ENCODE peak calls at places on chromosomes 3 and 15, in seven cellular contexts. O is breast epithelium, G is GM12878, S is Panc1, F is transverse colon, R is sigmoid colon, P is stomach. N is an unnamed sample.
A peak's percentile ranks its signal among the peaks of the same experiment; 100 is the strongest.

GRCh38 chr3:172261053-172261452 is 187.2 kb downstream of the GHSR start:
- DNase-seq in O (no peak), G (no peak), S (no peak), F (no peak), R (no peak), P (no peak), N (no peak)

GRCh38 chr3:55406666-55407425 is 80.3 kb downstream of the WNT5A start:
- DNase-seq in O (no peak), G (no peak), S (no peak), F (no peak), R (no peak), P (no peak), N (no peak)

GRCh38 chr15:56045068-56045748 is 51.8 kb upstream of the NEDD4 start:
- DNase-seq in O (no peak), G (no peak), S (no peak), F (no peak), R (no peak), P (no peak), N (no peak)

GRCh38 chr3:71724584-71725278 is 471 bp downstream of the EIF4E3 start:
- DNase-seq in O (no peak), G (no peak), S (no peak), F (peak; percentile 69), R (peak; percentile 73), P (peak; percentile 43), N (no peak)

GRCh38 chr15:62430056-62430455 is 265.0 kb upstream of the C2CD4B start:
- DNase-seq in O (no peak), G (no peak), S (no peak), F (no peak), R (no peak), P (no peak), N (no peak)

GRCh38 chr3:10340046-10340445 is 19.1 kb upstream of the SEC13 start:
- DNase-seq in O (no peak), G (no peak), S (no peak), F (no peak), R (no peak), P (no peak), N (no peak)

GRCh38 chr15:36658321-36658720 is 78.9 kb downstream of the CDIN1 start:
- DNase-seq in O (no peak), G (no peak), S (no peak), F (no peak), R (no peak), P (no peak), N (no peak)

GRCh38 chr3:172365028-172365567 is 83.2 kb downstream of the GHSR start:
- DNase-seq in O (no peak), G (no peak), S (no peak), F (no peak), R (no peak), P (no peak), N (no peak)

GRCh38 chr15:47997170-47997569 is 123.6 kb upstream of the SLC24A5 start:
- DNase-seq in O (no peak), G (no peak), S (no peak), F (no peak), R (no peak), P (no peak), N (no peak)

GRCh38 chr15:63755162-63755561 is 78.6 kb downstream of the HERC1 start:
- DNase-seq in O (no peak), G (no peak), S (no peak), F (no peak), R (no peak), P (no peak), N (no peak)

GRCh38 chr3:65303431-65303830 is 615.6 kb upstream of the ADAMTS9 start:
- DNase-seq in O (peak; percentile 23), G (no peak), S (no peak), F (no peak), R (no peak), P (no peak), N (no peak)

GRCh38 chr3:65305836-65306235 is 618.0 kb upstream of the ADAMTS9 start:
- DNase-seq in O (no peak), G (no peak), S (no peak), F (no peak), R (no peak), P (no peak), N (no peak)
- H3K36me3 ChIP-seq in O (no peaks in the 10 kb centered on the region), G (no peaks in the 10 kb centered on the region), S (no peaks in the 10 kb centered on the region), F (no peaks in the 10 kb centered on the region), R (no peaks in the 10 kb centered on the region), P (no peaks in the 10 kb centered on the region), N (no peaks in the 10 kb centered on the region)

DNA sequence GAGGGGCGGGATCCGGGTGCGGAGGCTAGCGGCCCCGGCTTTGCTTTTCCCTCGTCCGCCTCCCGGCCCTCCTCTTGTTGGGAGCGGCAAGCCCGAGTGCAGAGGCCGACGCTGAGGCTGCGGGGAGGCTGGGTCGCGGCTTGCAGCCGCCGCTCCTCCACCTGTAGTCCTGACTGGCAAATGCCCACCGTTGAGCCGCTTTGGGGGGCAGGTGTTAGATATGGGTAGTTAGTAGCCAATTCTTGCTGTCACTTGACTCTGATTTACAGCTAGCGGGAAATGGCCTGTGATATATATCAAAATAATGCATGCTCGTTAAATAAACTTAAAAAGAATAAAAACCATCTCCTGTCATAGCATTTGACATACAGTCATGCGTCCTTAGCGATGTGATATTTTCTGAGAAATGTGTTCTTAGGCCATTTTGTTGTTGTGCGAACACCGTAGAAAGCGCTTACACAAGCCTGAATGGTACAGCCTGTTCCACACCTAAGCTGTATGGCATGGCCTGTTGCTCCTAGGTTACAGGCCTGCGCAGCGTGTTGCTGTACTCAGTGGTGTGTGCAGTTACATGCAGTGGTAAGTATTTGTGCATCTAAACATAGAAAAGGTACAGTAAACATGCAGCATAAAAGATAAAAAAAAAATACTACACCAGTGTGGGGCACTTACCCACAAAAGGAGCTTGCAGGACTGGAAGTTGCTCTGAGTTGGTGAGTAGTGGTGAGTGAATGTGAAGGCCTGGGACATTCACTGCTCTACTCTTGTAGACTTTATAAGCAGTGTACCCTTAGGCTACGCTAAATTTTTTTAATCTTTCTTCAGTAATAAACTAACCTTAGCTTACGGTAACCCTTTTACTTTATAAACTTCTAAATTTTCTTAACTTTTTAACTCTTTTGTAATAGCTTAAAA is 873 bp downstream of the CAPN7 start:
- DNase-seq in O (peak; percentile 26), G (no peak), S (no peak), F (peak; percentile 36), R (peak; percentile 74), P (peak; percentile 32), N (no peak)
- TF ChIP-seq POLR2AphosphoS5 in O (no peak), G (no peak), S (no peak), F (no peak), R (no peak), P (no peak), N (peak; percentile 84)

DNA sequence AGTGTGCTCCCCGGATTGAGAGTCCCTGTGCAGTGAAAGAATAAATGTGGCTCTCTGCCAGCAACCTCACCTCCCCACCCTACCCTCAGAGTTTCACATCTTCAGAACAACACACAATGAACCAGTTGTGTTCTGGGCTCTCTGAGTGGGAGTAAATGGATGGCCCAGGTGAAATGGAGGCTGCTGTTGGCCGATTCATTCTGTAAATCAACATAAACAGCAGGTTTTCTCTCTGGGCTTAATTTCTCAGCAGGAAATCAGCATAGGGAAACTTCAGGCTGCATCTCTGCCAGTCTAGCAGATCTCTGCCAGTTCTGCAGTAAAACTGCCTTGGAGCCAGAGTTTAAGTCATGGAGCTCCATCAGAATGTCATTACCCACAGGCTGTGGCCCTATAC is 54.6 kb upstream of the FURIN start:
- DNase-seq in O (no peak), G (no peak), S (no peak), F (no peak), R (no peak), P (peak; percentile 16), N (no peak)
- H3K36me3 ChIP-seq in O (no peaks in the 10 kb centered on the region), G (peaks cover 24% of the 10 kb centered on the region), S (no peaks in the 10 kb centered on the region), F (no peaks in the 10 kb centered on the region), R (no peaks in the 10 kb centered on the region), P (no peaks in the 10 kb centered on the region), N (no peaks in the 10 kb centered on the region)

GRCh38 chr3:7924228-7924627 is 577.4 kb upstream of the LMCD1 start:
- DNase-seq in O (no peak), G (no peak), S (no peak), F (no peak), R (no peak), P (no peak), N (no peak)
- TF ChIP-seq POLR2AphosphoS5 in O (no peak), G (no peak), S (no peak), F (no peak), R (no peak), P (no peak), N (no peak)

GRCh38 chr3:45670995-45671394 is 18.2 kb upstream of the SACM1L start:
- DNase-seq in O (peak; percentile 53), G (no peak), S (no peak), F (no peak), R (no peak), P (no peak), N (no peak)
- H3K36me3 ChIP-seq in O (no peaks in the 10 kb centered on the region), G (peaks cover 60% of the 10 kb centered on the region), S (peaks cover 19% of the 10 kb centered on the region), F (no peaks in the 10 kb centered on the region), R (peaks cover 60% of the 10 kb centered on the region), P (peaks cover 89% of the 10 kb centered on the region), N (peaks cover 55% of the 10 kb centered on the region)

GRCh38 chr3:156643729-156644389 is 30.5 kb upstream of the TIPARP start:
- DNase-seq in O (no peak), G (peak; percentile 76), S (no peak), F (peak; percentile 23), R (no peak), P (no peak), N (no peak)
- TF ChIP-seq POLR2AphosphoS5 in O (no peak), G (no peak), S (no peak), F (no peak), R (no peak), P (no peak), N (no peak)

GRCh38 chr3:132486086-132486485 is 68.8 kb downstream of the DNAJC13 start:
- DNase-seq in O (no peak), G (no peak), S (no peak), F (no peak), R (no peak), P (no peak), N (no peak)

DNA sequence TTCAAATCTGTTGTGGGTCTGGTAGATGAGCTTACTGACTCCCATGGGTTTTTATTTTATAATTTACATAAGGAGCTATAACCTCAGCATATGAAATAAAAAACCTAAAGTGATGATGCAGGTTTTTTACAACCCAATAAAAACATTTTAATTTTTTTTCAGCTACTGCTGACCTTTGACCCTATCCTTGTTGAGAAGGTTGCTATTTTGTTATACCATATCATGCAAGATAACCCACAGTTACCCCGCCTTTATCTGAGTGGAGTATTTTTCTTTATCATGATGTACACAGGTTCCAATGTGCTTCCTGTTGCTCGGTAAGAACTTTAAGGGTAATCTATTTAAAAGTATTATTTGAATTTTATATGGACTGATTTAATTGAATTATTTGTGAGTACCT is 70.8 kb downstream of the DNAJC13 start:
- DNase-seq in O (no peak), G (no peak), S (no peak), F (no peak), R (no peak), P (no peak), N (no peak)
- H3K36me3 ChIP-seq in O (peaks cover 8% of the 10 kb centered on the region), G (peaks cover 16% of the 10 kb centered on the region), S (peaks cover 30% of the 10 kb centered on the region), F (no peaks in the 10 kb centered on the region), R (peaks cover 98% of the 10 kb centered on the region), P (peaks cover 92% of the 10 kb centered on the region), N (peaks cover 52% of the 10 kb centered on the region)

N was measured in esophagus muscularis mucosa.